ENCODE peak calls at places on chromosomes 12 and 14, in five cellular contexts. One of them, this sample, is unnamed.

GRCh38 chr14:34030864-34031263 is 80.0 kb upstream of the EGLN3 start:
- DNase-seq in HFFc6: no peak
- DNase-seq in B cell: no peak
- DNase-seq in AG10803: peak
- DNase-seq in mucosa of descending colon: peak
- DNase-seq in this sample: no peak

GRCh38 chr12:70386771-70387170 is 20.7 kb downstream of the KCNMB4 start:
- DNase-seq in B cell: no peak
- DNase-seq in HFFc6: no peak
- DNase-seq in AG10803: no peak
- DNase-seq in mucosa of descending colon: no peak
- DNase-seq in this sample: no peak

GRCh38 chr12:79959484-79959883 is 24.6 kb upstream of the PPP1R12A start:
- DNase-seq in mucosa of descending colon: no peak
- DNase-seq in B cell: no peak
- DNase-seq in HFFc6: no peak
- DNase-seq in AG10803: no peak
- DNase-seq in this sample: no peak

GRCh38 chr12:72219937-72220336 is 52.2 kb upstream of the TRHDE start:
- DNase-seq in mucosa of descending colon: no peak
- DNase-seq in HFFc6: peak
- DNase-seq in AG10803: no peak
- DNase-seq in B cell: no peak
- DNase-seq in this sample: no peak

GRCh38 chr12:44372259-44372658 is 503.9 kb downstream of the NELL2 start:
- DNase-seq in B cell: no peak
- DNase-seq in HFFc6: peak
- DNase-seq in mucosa of descending colon: no peak
- DNase-seq in AG10803: no peak
- DNase-seq in this sample: no peak

GRCh38 chr12:15180975-15181683 is 40.1 kb downstream of the RERG start:
- DNase-seq in mucosa of descending colon: no peak
- DNase-seq in AG10803: no peak
- DNase-seq in HFFc6: no peak
- DNase-seq in B cell: no peak
- DNase-seq in this sample: no peak

GRCh38 chr12:30286345-30286926 is 409.2 kb downstream of the IPO8 start:
- DNase-seq in mucosa of descending colon: no peak
- DNase-seq in HFFc6: no peak
- DNase-seq in AG10803: peak
- DNase-seq in B cell: no peak
- DNase-seq in this sample: no peak

GRCh38 chr12:91111366-91112321 is at the start of gene LUM:
- DNase-seq in mucosa of descending colon: no peak
- DNase-seq in AG10803: peak
- DNase-seq in B cell: no peak
- DNase-seq in HFFc6: peak
- DNase-seq in this sample: no peak

GRCh38 chr14:51446771-51447170 is 204.9 kb upstream of the FRMD6 start:
- DNase-seq in B cell: no peak
- DNase-seq in AG10803: no peak
- DNase-seq in HFFc6: no peak
- DNase-seq in mucosa of descending colon: no peak
- DNase-seq in this sample: no peak

GRCh38 chr14:30874120-30874998 is at the start of gene COCH:
- DNase-seq in mucosa of descending colon: peak
- DNase-seq in B cell: peak
- DNase-seq in AG10803: no peak
- DNase-seq in HFFc6: no peak
- DNase-seq in this sample: peak

GRCh38 chr14:102225386-102225785 is 79.6 kb downstream of the MOK start:
- DNase-seq in mucosa of descending colon: no peak
- DNase-seq in AG10803: no peak
- DNase-seq in HFFc6: no peak
- DNase-seq in B cell: no peak
- DNase-seq in this sample: no peak

GRCh38 chr12:110179291-110179690 is 55.1 kb downstream of the IFT81 start:
- DNase-seq in HFFc6: peak
- DNase-seq in B cell: no peak
- DNase-seq in AG10803: peak
- DNase-seq in mucosa of descending colon: no peak
- DNase-seq in this sample: no peak

GRCh38 chr12:119115296-119115905 is 63.3 kb upstream of the HSPB8 start:
- DNase-seq in HFFc6: peak
- DNase-seq in AG10803: peak
- DNase-seq in mucosa of descending colon: no peak
- DNase-seq in B cell: no peak
- DNase-seq in this sample: peak

GRCh38 chr12:31324116-31324844 is 1.7 kb downstream of the SINHCAF start:
- DNase-seq in B cell: peak
- DNase-seq in mucosa of descending colon: peak
- DNase-seq in AG10803: peak
- DNase-seq in HFFc6: peak
- DNase-seq in this sample: peak

GRCh38 chr14:90795744-90796143 is 20.5 kb downstream of the TTC7B start:
- DNase-seq in AG10803: peak
- DNase-seq in mucosa of descending colon: no peak
- DNase-seq in B cell: no peak
- DNase-seq in HFFc6: peak
- DNase-seq in this sample: no peak

DNA sequence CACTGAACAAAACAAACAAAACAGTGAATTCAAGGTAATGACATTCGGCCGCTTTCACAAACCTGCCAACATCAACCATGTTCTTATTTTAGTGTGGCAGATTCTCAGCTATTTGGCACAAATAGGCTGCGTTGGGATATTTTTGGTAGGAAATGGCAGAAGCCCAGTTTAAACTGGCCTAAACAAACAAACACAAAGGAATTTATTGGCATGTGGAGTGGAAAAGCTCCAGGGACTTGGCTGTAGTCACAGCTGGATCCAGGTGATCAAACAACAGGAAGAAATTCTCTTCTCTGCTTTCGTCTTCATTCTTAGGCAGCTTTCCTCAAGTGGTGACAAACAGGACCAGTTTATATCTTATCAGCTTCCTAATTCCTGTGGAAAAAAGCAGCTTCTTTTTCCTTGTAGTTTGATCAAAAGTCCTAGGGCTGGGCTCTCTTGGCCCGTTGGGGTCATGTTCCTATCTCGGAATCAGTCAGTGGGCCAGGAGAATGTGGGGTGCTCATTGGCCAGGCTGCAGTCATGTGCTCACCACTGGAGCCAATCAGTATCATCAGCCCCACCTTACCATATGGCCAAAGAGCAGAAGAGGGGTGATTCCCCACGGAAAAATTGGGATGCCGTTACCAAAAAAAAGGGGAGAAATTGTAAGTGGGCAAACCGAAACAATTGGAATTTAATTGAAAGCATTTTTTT is 22.6 kb downstream of the C12orf75 start:
- DNase-seq in B cell: no peak
- DNase-seq in mucosa of descending colon: no peak
- DNase-seq in AG10803: peak
- DNase-seq in HFFc6: no peak
- DNase-seq in this sample: no peak
- TF ChIP-seq CTCF in B cell: no peak
- TF ChIP-seq CTCF in mucosa of descending colon: no peak
- TF ChIP-seq CTCF in AG10803: no peak
- TF ChIP-seq CTCF in HFFc6: no peak
- TF ChIP-seq CTCF in this sample: no peak

GRCh38 chr12:867905-868304 is 81.6 kb downstream of the RAD52 start:
- DNase-seq in AG10803: no peak
- DNase-seq in HFFc6: no peak
- DNase-seq in mucosa of descending colon: no peak
- DNase-seq in B cell: no peak
- DNase-seq in this sample: no peak

GRCh38 chr12:870378-870777 is 79.1 kb downstream of the RAD52 start:
- DNase-seq in HFFc6: no peak
- DNase-seq in B cell: no peak
- DNase-seq in AG10803: no peak
- DNase-seq in mucosa of descending colon: no peak
- DNase-seq in this sample: peak

GRCh38 chr12:873954-874353 is 75.5 kb downstream of the RAD52 start:
- DNase-seq in AG10803: no peak
- DNase-seq in HFFc6: no peak
- DNase-seq in B cell: no peak
- DNase-seq in mucosa of descending colon: no peak
- DNase-seq in this sample: no peak

GRCh38 chr12:865614-866013 is 83.9 kb downstream of the RAD52 start:
- DNase-seq in AG10803: no peak
- DNase-seq in mucosa of descending colon: no peak
- DNase-seq in B cell: no peak
- DNase-seq in HFFc6: no peak
- DNase-seq in this sample: no peak

DNA sequence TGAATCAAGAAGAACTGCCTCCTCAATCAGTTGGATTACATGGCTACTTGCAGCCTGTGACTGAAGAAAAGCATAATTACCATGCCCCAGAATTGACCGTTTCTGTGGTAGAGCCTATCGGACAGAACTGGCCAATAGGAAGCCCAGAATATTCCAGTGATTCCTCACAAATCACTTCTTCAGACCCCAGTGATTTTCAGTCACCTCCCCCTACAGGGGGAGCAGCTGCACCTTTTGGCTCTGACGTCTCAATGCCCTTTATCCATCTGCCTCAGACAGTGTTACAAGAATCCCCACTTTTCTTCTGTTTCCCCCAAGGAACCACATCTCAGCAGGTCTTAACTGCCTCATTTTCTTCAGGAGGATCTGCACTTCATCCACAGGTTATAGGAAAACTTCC is 80.8 kb downstream of the RAD52 start:
- DNase-seq in B cell: no peak
- DNase-seq in HFFc6: no peak
- DNase-seq in mucosa of descending colon: no peak
- DNase-seq in AG10803: no peak
- DNase-seq in this sample: no peak
- TF ChIP-seq CTCF in B cell: no peak
- TF ChIP-seq CTCF in HFFc6: no peak
- TF ChIP-seq CTCF in mucosa of descending colon: no peak
- TF ChIP-seq CTCF in AG10803: no peak
- TF ChIP-seq CTCF in this sample: peak

GRCh38 chr12:123115409-123116111 is 35.3 kb downstream of the PITPNM2 start:
- DNase-seq in AG10803: peak
- DNase-seq in HFFc6: peak
- DNase-seq in B cell: peak
- DNase-seq in mucosa of descending colon: no peak
- DNase-seq in this sample: peak
- TF ChIP-seq CTCF in AG10803: no peak
- TF ChIP-seq CTCF in HFFc6: no peak
- TF ChIP-seq CTCF in B cell: no peak
- TF ChIP-seq CTCF in mucosa of descending colon: no peak
- TF ChIP-seq CTCF in this sample: no peak

GRCh38 chr12:67624355-67624754 is 24.2 kb upstream of the DYRK2 start:
- DNase-seq in B cell: no peak
- DNase-seq in mucosa of descending colon: no peak
- DNase-seq in AG10803: no peak
- DNase-seq in HFFc6: no peak
- DNase-seq in this sample: no peak
- TF ChIP-seq CTCF in B cell: no peak
- TF ChIP-seq CTCF in mucosa of descending colon: no peak
- TF ChIP-seq CTCF in AG10803: no peak
- TF ChIP-seq CTCF in HFFc6: no peak
- TF ChIP-seq CTCF in this sample: no peak

GRCh38 chr12:6056406-6057211 is 67.9 kb downstream of the VWF start:
- DNase-seq in mucosa of descending colon: no peak
- DNase-seq in B cell: no peak
- DNase-seq in HFFc6: no peak
- DNase-seq in AG10803: no peak
- DNase-seq in this sample: no peak
- TF ChIP-seq CTCF in mucosa of descending colon: no peak
- TF ChIP-seq CTCF in B cell: no peak
- TF ChIP-seq CTCF in HFFc6: peak
- TF ChIP-seq CTCF in AG10803: peak
- TF ChIP-seq CTCF in this sample: peak

GRCh38 chr14:67409461-67409860 is 2.5 kb downstream of the PLEK2 start:
- DNase-seq in mucosa of descending colon: no peak
- DNase-seq in HFFc6: no peak
- DNase-seq in AG10803: no peak
- DNase-seq in B cell: no peak
- DNase-seq in this sample: no peak
- TF ChIP-seq CTCF in mucosa of descending colon: no peak
- TF ChIP-seq CTCF in HFFc6: no peak
- TF ChIP-seq CTCF in AG10803: no peak
- TF ChIP-seq CTCF in B cell: no peak
- TF ChIP-seq CTCF in this sample: no peak

This sample was measured in GM13977.